ENCODE peak calls at places on chromosomes 16 and 17, in four cellular contexts. V, R, J and T are unnamed samples.

GRCh38 chr16:54921229-54921824 is 9.3 kb upstream of the IRX5 start:
- DNase-seq in J (no peak), R (no peak), V (no peak), T (no peak)

GRCh38 chr17:76166168-76166567 is 25.1 kb upstream of the FOXJ1 start:
- DNase-seq in J (no peak), R (no peak), V (no peak), T (no peak)

GRCh38 chr17:8124350-8125195 is 667 bp upstream of the HES7 start:
- DNase-seq in R (no peak), J (no peak), V (no peak), T (no peak)

GRCh38 chr17:71639865-71640264 is 481.0 kb upstream of the SOX9 start:
- DNase-seq in V (no peak), R (no peak), J (no peak), T (no peak)

GRCh38 chr16:88464447-88465318 is 11.6 kb downstream of the ZFPM1 start:
- DNase-seq in J (peak), R (no peak), V (no peak), T (no peak)

GRCh38 chr17:74547736-74548135 is 1.8 kb upstream of the CD300C start:
- DNase-seq in J (no peak), V (no peak), R (no peak), T (no peak)

GRCh38 chr17:8153957-8154607 is 1.9 kb upstream of the PER1 start:
- DNase-seq in R (peak), J (peak), V (peak), T (peak)

GRCh38 chr16:56207421-56207820 is 16.1 kb downstream of the GNAO1 start:
- DNase-seq in V (no peak), J (no peak), R (no peak), T (no peak)

GRCh38 chr17:37710344-37710886 is 34.4 kb downstream of the HNF1B start:
- DNase-seq in R (peak), J (peak), V (no peak), T (peak)

GRCh38 chr17:3535253-3535995 is 22.2 kb downstream of the TRPV3 start:
- DNase-seq in V (no peak), R (peak), J (peak), T (peak)

GRCh38 chr16:57284206-57284951 is at the start of gene PLLP:
- DNase-seq in V (no peak), J (peak), R (no peak), T (peak)

GRCh38 chr17:49548506-49549310 is 27.0 kb upstream of the NXPH3 start:
- DNase-seq in J (peak), V (no peak), R (no peak), T (peak)

GRCh38 chr16:17298238-17298637 is 172.5 kb downstream of the XYLT1 start:
- DNase-seq in J (no peak), V (no peak), R (no peak), T (no peak)

GRCh38 chr16:79380990-79381389 is 219.5 kb downstream of the MAF start:
- DNase-seq in R (no peak), J (no peak), V (no peak), T (no peak)

GRCh38 chr17:67245073-67245693 is at the start of gene HELZ:
- DNase-seq in R (peak), V (peak), J (peak), T (peak)

GRCh38 chr16:84548508-84548907 is 44.0 kb upstream of the MEAK7 start:
- DNase-seq in V (no peak), R (peak), J (no peak), T (no peak)

GRCh38 chr16:49986351-49987124 is 38.5 kb upstream of the CNEP1R1 start:
- DNase-seq in V (no peak), R (no peak), J (no peak), T (peak)

GRCh38 chr16:52016387-52016786 is 530.6 kb downstream of the TOX3 start:
- DNase-seq in V (no peak), J (no peak), R (no peak), T (no peak)

GRCh38 chr17:42135664-42136653 is 13.4 kb downstream of the HSPB9 start:
- DNase-seq in V (no peak), J (peak), R (peak), T (peak)

GRCh38 chr17:36942031-36942599 is 4.8 kb downstream of the LHX1 start:
- DNase-seq in R (no peak), V (no peak), J (no peak), T (no peak)

GRCh38 chr17:58658804-58659713 is 32.8 kb downstream of the TEX14 start:
- DNase-seq in V (peak), R (peak), J (peak), T (peak)

GRCh38 chr17:50459081-50459676 is 9.5 kb downstream of the CHAD start:
- DNase-seq in R (peak), J (no peak), V (no peak), T (no peak)

GRCh38 chr16:11276880-11277593 is 757 bp upstream of the PRM2 start:
- DNase-seq in J (no peak), V (no peak), R (no peak), T (no peak)

GRCh38 chr16:75445298-75445697 is 12.0 kb upstream of the CFDP1 start:
- DNase-seq in J (peak), V (no peak), R (no peak), T (no peak)

GRCh38 chr17:57871863-57872262 is 22.0 kb upstream of the MRPS23 start:
- DNase-seq in R (no peak), J (no peak), V (no peak), T (no peak)

GRCh38 chr17:64773386-64773835 is 111.3 kb upstream of the SMURF2 start:
- DNase-seq in V (no peak), J (no peak), R (no peak), T (no peak)

GRCh38 chr17:11932337-11932898 is 64.9 kb downstream of the ZNF18 start:
- DNase-seq in J (no peak), R (no peak), V (peak), T (no peak)

GRCh38 chr17:80939151-80940145 is 52.2 kb upstream of the CHMP6 start:
- DNase-seq in R (peak), J (no peak), V (no peak), T (no peak)

GRCh38 chr17:62653002-62653830 is 25.7 kb downstream of the MRC2 start:
- DNase-seq in J (peak), R (peak), V (no peak), T (peak)

GRCh38 chr17:80455328-80455710 is 21.1 kb downstream of the NPTX1 start:
- DNase-seq in J (peak), V (no peak), R (no peak), T (peak)

GRCh38 chr17:43199633-43200032 is 12.0 kb upstream of the TMEM106A start:
- DNase-seq in J (no peak), V (no peak), R (no peak), T (no peak)

GRCh38 chr17:47810200-47810821 is 11.3 kb downstream of the OSBPL7 start:
- DNase-seq in R (no peak), V (no peak), J (peak), T (peak)
- TF ChIP-seq POLR2A in R (no peak), V (no peak), J (no peak), T (no peak)

GRCh38 chr16:1333149-1333812 is at the start of gene BAIAP3:
- DNase-seq in J (peak), V (no peak), R (no peak), T (peak)
- TF ChIP-seq POLR2A in J (no peak), V (no peak), R (peak), T (no peak)

GRCh38 chr16:8861563-8862308 is 7.1 kb downstream of the CARHSP1 start:
- DNase-seq in J (no peak), R (peak), V (no peak), T (no peak)

GRCh38 chr16:8863594-8864424 is 5.0 kb downstream of the CARHSP1 start:
- DNase-seq in V (no peak), J (peak), R (peak), T (peak)

GRCh38 chr16:8864480-8864879 is 4.3 kb downstream of the CARHSP1 start:
- DNase-seq in V (no peak), J (no peak), R (no peak), T (no peak)

GRCh38 chr16:8859913-8860881 is 8.6 kb downstream of the CARHSP1 start:
- DNase-seq in J (no peak), R (peak), V (peak), T (peak)

DNA sequence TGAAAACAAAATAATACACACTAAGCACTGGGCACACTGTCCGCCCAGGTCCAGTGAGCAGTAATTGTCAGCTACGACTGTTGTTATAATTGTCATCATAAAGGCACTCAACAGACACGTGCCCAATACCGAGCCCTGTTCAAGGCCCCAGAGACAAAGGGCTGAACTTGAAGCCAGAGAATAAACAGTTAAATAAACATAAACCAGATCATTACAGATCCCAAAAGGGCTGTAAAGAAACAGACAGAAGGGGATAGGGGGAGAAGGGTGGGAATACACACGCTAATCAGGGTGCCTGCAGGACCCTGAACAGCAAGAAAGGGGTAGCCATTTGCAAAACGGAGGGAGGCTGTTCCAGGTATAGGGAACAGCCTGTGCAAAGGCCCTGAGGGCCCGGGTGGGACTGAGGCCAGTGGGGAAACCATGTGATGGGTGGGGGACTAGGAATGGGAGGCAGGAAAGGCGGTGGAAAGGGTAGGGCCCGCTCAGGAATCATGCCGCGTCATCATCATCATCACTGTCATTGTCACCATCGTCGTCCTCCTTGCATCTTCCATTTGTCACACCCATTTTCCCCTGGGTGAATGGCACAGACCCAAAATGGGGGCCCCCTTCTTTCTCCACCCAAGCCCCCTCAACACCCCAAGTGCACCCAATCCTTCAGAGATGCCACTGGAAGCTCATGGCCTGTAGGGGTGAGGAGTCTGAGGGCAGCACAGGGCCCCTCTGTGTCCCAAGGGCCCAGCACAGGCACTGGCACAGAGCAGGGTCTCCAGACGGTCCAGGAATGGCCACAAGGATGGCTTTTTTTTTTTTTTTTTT is 6.3 kb downstream of the CARHSP1 start:
- DNase-seq in R (peak), J (peak), V (no peak), T (no peak)
- TF ChIP-seq POLR2A in R (no peak), J (no peak), V (no peak), T (no peak)

GRCh38 chr16:695355-696089 is 5.3 kb upstream of the WDR24 start:
- DNase-seq in R (no peak), J (peak), V (no peak), T (peak)
- TF ChIP-seq POLR2A in R (no peak), J (no peak), V (no peak), T (no peak)

GRCh38 chr17:82323514-82324234 is 6.3 kb upstream of the CD7 start:
- DNase-seq in R (peak), V (no peak), J (no peak), T (no peak)
- TF ChIP-seq POLR2A in R (no peak), V (no peak), J (no peak), T (no peak)

DNA sequence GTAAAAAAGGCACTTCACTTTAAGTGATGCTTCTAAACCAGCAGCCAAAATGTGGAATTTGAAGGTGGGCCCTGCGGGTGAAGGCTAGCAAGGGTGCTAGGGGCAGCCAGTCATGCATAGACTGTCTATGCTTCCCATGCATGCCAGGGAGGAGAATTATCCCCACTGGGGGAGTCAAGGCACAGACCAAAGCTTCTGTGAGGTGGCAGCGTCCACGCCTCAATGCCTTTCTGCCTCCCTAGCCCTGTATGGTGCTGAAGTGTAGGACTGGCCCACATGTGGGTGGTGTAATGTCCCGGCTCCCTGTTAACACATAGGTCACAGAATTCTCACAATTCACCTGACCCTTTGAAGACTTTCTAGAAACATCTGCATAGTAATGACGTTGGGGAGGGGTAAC is 1.9 kb downstream of the HS3ST2 start:
- DNase-seq in R (no peak), V (no peak), J (no peak), T (no peak)
- TF ChIP-seq POLR2A in R (no peak), V (no peak), J (no peak), T (no peak)